ENCODE peak calls at places on chromosomes 16 and 17, in seven cellular contexts. F is BJ, G is fibroblast of mammary gland, S is GM12864, I is upper lobe of right lung, O is coronary artery, Z is ascending aorta. C is an unnamed sample.

GRCh38 chr16:23967018-23967417 is 131.2 kb downstream of the PRKCB start:
- DNase-seq in F (no peak), G (no peak), S (no peak), I (no peak), O (no peak), Z (no peak), C (no peak)

GRCh38 chr16:70529051-70529777 is 5.6 kb downstream of the SF3B3 start:
- DNase-seq in F (peak), G (peak), S (no peak), I (no peak), O (no peak), Z (no peak), C (no peak)

GRCh38 chr17:499836-500543 is 147.4 kb upstream of the RPH3AL start:
- DNase-seq in F (no peak), G (no peak), S (no peak), I (no peak), O (no peak), Z (no peak), C (no peak)

GRCh38 chr17:41631025-41631889 is 6.9 kb upstream of the KRT17 start:
- DNase-seq in F (no peak), G (no peak), S (no peak), I (no peak), O (no peak), Z (no peak), C (peak)

GRCh38 chr17:30415491-30415890 is 36.8 kb downstream of the CPD start:
- DNase-seq in F (peak), G (peak), S (no peak), I (no peak), O (no peak), Z (no peak), C (no peak)

GRCh38 chr17:72515291-72516065 is 394.7 kb downstream of the SOX9 start:
- DNase-seq in F (no peak), G (peak), S (peak), I (no peak), O (no peak), Z (no peak), C (no peak)

GRCh38 chr17:74213897-74214386 is 571 bp downstream of the TTYH2 start:
- DNase-seq in F (no peak), G (no peak), S (no peak), I (no peak), O (no peak), Z (no peak), C (no peak)

GRCh38 chr16:50313596-50314483 is 47.5 kb downstream of the ADCY7 start:
- DNase-seq in F (no peak), G (peak), S (no peak), I (peak), O (peak), Z (no peak), C (peak)

GRCh38 chr17:53721101-53721500 is 101.6 kb upstream of the KIF2B start:
- DNase-seq in F (no peak), G (no peak), S (no peak), I (no peak), O (no peak), Z (no peak), C (no peak)

GRCh38 chr16:11446566-11447119 is 101.4 kb downstream of the RMI2 start:
- DNase-seq in F (no peak), G (no peak), S (no peak), I (no peak), O (no peak), Z (no peak), C (no peak)

GRCh38 chr17:17928422-17929386 is 43.5 kb downstream of the TOM1L2 start:
- DNase-seq in F (no peak), G (no peak), S (no peak), I (no peak), O (no peak), Z (no peak), C (no peak)

GRCh38 chr17:16383216-16383615 is 2.3 kb downstream of the UBB start:
- DNase-seq in F (no peak), G (no peak), S (no peak), I (no peak), O (no peak), Z (no peak), C (no peak)

GRCh38 chr16:84759061-84759460 is 59.3 kb downstream of the USP10 start:
- DNase-seq in F (no peak), G (no peak), S (no peak), I (no peak), O (no peak), Z (no peak), C (no peak)

GRCh38 chr16:77894054-77894632 is 105.8 kb downstream of the VAT1L start:
- DNase-seq in F (no peak), G (no peak), S (no peak), I (no peak), O (no peak), Z (no peak), C (no peak)

GRCh38 chr16:58809213-58809612 is 75.1 kb upstream of the GOT2 start:
- DNase-seq in F (no peak), G (no peak), S (no peak), I (no peak), O (no peak), Z (no peak), C (no peak)

GRCh38 chr17:18992454-18993130 is 12.0 kb downstream of the FAM83G start:
- DNase-seq in F (no peak), G (no peak), S (peak), I (peak), O (no peak), Z (no peak), C (no peak)

GRCh38 chr16:50469744-50470301 is 78.4 kb upstream of the NKD1 start:
- DNase-seq in F (no peak), G (no peak), S (no peak), I (no peak), O (no peak), Z (no peak), C (no peak)

GRCh38 chr17:9537177-9537776 is 38.3 kb downstream of the STX8 start:
- DNase-seq in F (no peak), G (no peak), S (no peak), I (no peak), O (no peak), Z (no peak), C (no peak)

GRCh38 chr17:28493467-28493866 is 12.7 kb upstream of the FOXN1 start:
- DNase-seq in F (no peak), G (peak), S (no peak), I (no peak), O (no peak), Z (no peak), C (no peak)

GRCh38 chr16:68800257-68800875 is 43.0 kb upstream of the TANGO6 start:
- DNase-seq in F (peak), G (peak), S (peak), I (no peak), O (no peak), Z (no peak), C (no peak)

GRCh38 chr17:45405250-45406086 is 27.2 kb downstream of the ARHGAP27 start:
- DNase-seq in F (no peak), G (no peak), S (no peak), I (no peak), O (no peak), Z (no peak), C (peak)

GRCh38 chr17:43169561-43170139 is 1.4 kb upstream of the NBR1 start:
- DNase-seq in F (no peak), G (peak), S (no peak), I (no peak), O (peak), Z (peak), C (no peak)

GRCh38 chr16:17277981-17278381 is 192.8 kb downstream of the XYLT1 start:
- DNase-seq in F (no peak), G (peak), S (no peak), I (no peak), O (no peak), Z (no peak), C (no peak)

GRCh38 chr16:13453325-13453724 is 466.6 kb upstream of the ERCC4 start:
- DNase-seq in F (no peak), G (peak), S (no peak), I (no peak), O (no peak), Z (no peak), C (no peak)

GRCh38 chr17:38653679-38654078 is 21.1 kb downstream of the EPOP start:
- DNase-seq in F (no peak), G (no peak), S (no peak), I (no peak), O (no peak), Z (no peak), C (no peak)

GRCh38 chr17:68860941-68861340 is 94.3 kb downstream of the ABCA8 start:
- DNase-seq in F (no peak), G (no peak), S (no peak), I (no peak), O (no peak), Z (no peak), C (no peak)

GRCh38 chr16:50040028-50040427 is 15.0 kb downstream of the CNEP1R1 start:
- DNase-seq in F (no peak), G (no peak), S (no peak), I (no peak), O (no peak), Z (no peak), C (no peak)

GRCh38 chr16:89312194-89312593 is 94.7 kb downstream of the ZNF778 start:
- DNase-seq in F (no peak), G (no peak), S (no peak), I (no peak), O (no peak), Z (no peak), C (no peak)

GRCh38 chr16:75292691-75293090 is 41.3 kb upstream of the BCAR1 start:
- DNase-seq in F (no peak), G (no peak), S (no peak), I (no peak), O (no peak), Z (no peak), C (no peak)

GRCh38 chr16:1158456-1159324 is 5.8 kb downstream of the CACNA1H start:
- DNase-seq in F (no peak), G (peak), S (no peak), I (no peak), O (peak), Z (no peak), C (no peak)

GRCh38 chr17:31549121-31549524 is 157.6 kb downstream of the RAB11FIP4 start:
- DNase-seq in F (no peak), G (peak), S (no peak), I (no peak), O (no peak), Z (no peak), C (no peak)

GRCh38 chr16:80029706-80030481 is 429.4 kb upstream of the MAF start:
- DNase-seq in F (no peak), G (no peak), S (no peak), I (no peak), O (no peak), Z (no peak), C (no peak)

GRCh38 chr17:30565073-30565935 is 88.1 kb downstream of the GOSR1 start:
- DNase-seq in F (no peak), G (no peak), S (no peak), I (no peak), O (no peak), Z (no peak), C (no peak)

GRCh38 chr17:79581306-79581932 is 29.4 kb downstream of the RBFOX3 start:
- DNase-seq in F (no peak), G (no peak), S (no peak), I (no peak), O (no peak), Z (no peak), C (no peak)

GRCh38 chr17:70127221-70127873 is 42.0 kb upstream of the KCNJ2 start:
- DNase-seq in F (no peak), G (no peak), S (no peak), I (no peak), O (no peak), Z (no peak), C (no peak)

GRCh38 chr17:27451906-27452305 is 4.3 kb upstream of the KSR1 start:
- DNase-seq in F (no peak), G (no peak), S (no peak), I (no peak), O (no peak), Z (no peak), C (no peak)

GRCh38 chr17:54172654-54173316 is 350.1 kb downstream of the KIF2B start:
- DNase-seq in F (no peak), G (peak), S (no peak), I (no peak), O (no peak), Z (no peak), C (no peak)

GRCh38 chr17:15384142-15384803 is 42.9 kb upstream of the TEKT3 start:
- DNase-seq in F (no peak), G (peak), S (no peak), I (no peak), O (no peak), Z (no peak), C (no peak)

GRCh38 chr17:77644981-77645380 is 313.5 kb upstream of the TNRC6C start:
- DNase-seq in F (no peak), G (no peak), S (no peak), I (peak), O (no peak), Z (no peak), C (no peak)

DNA sequence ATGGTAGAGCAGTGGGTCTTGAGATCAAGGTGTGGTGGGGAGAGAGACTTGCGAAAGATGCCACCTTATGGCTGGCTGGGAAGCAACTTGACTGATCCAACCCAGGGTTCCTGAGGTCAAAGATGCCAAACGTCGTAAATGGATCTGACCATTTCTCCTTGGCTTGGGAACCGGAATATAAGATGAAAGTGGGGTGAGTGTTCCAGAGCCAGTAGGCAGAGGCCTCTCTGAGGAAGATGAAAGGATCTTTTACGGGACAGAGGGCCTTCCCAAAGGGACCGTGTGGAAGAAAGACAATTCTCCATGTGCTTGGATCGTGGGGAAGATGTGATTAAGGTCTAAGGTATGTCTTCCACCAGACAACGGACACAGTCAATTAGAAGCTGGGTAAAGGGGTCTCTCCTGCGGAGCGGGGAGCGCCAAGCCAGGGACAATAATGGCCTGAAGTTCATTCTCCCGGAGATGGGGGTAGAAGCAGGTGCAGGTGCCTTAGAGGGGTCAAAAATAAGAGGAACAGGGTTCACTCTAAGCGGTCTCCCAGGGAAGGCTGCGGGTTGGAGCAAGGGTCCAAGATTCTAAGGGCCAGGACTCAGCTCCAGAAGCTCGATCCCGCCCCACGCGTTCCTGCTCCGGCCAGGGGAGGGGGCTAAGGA is 802 bp downstream of the FXR2 start:
- DNase-seq in F (no peak), G (peak), S (no peak), I (no peak), O (no peak), Z (no peak), C (no peak)
- TF ChIP-seq CTCF in F (no peak), G (no peak), S (no peak), I (no peak), O (no peak), Z (peak), C (no peak)

DNA sequence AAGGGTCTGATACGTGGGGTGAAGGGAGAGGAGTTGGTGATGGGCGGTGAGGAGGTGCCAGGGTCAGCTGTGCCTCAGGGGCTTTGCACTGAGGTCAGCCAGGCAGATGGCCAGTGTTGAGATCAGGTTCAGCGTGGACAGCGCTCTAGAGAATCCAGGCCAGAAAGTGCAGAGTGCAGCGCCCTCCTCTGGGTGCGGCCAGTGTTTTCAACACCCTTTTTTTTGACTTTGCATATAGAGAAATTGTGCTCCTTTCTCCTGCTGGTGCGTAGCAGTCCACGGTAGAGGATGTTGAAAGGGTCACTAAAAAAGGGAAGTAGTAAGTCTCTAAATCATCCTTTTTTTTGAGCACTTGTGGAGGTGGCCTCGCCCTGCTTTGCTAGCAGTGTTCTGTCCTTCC is 53.9 kb downstream of the BANP start:
- DNase-seq in F (no peak), G (peak), S (no peak), I (no peak), O (no peak), Z (no peak), C (no peak)
- TF ChIP-seq CTCF in F (no peak), G (peak), S (no peak), I (no peak), O (no peak), Z (no peak), C (peak)

GRCh38 chr16:53495325-53495724 is 7.7 kb downstream of the AKTIP start:
- DNase-seq in F (no peak), G (no peak), S (no peak), I (no peak), O (no peak), Z (no peak), C (no peak)
- TF ChIP-seq CTCF in F (no peak), G (no peak), S (no peak), I (no peak), O (no peak), Z (no peak), C (no peak)

DNA sequence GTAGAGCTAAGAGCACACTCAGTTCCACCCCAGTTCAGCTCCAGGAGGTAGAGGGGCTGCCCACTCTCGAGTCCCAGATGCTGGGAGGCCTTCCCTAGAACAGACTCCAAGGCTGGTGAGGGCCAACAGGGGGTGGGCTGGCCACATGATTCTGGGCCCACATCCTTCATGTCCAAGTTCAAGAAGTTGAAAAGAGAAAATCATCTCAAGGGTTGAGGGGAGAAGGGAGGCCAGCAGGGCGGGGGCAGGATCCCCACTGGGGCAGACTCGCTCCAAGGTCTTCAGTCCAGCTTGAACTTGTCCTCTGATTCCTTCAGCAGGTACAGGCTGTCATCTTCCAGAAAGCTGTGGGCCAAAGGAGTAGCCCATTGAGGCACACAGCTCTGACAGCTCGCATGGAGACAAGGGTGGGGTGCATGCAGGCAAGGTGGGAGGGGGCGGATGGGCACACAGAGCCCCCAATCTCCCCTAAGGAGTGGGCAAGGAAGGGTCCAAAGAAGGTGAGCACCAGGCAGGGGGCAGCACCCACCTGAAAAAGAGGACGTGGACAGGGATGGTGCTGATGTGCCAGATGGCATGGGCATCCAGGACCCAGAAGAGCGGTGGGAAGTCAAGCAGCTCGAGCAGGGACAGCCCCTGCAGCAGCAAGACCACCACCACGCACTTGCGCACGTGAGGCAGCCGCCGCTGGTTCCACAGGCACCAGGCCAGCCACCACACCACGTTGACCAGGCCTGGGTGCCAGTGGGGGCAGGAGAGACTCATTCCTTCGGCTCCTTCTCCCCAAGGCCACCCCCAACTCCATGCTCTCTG is 4.5 kb downstream of the PNMT start:
- DNase-seq in F (no peak), G (no peak), S (no peak), I (no peak), O (no peak), Z (no peak), C (no peak)
- TF ChIP-seq CTCF in F (no peak), G (no peak), S (no peak), I (peak), O (no peak), Z (no peak), C (peak)

GRCh38 chr16:55189179-55189578 is 134.8 kb upstream of the IRX6 start:
- DNase-seq in F (no peak), G (no peak), S (no peak), I (no peak), O (no peak), Z (no peak), C (no peak)
- TF ChIP-seq CTCF in F (no peak), G (no peak), S (no peak), I (no peak), O (no peak), Z (no peak), C (no peak)

GRCh38 chr16:55638256-55638655 is 17.5 kb upstream of the SLC6A2 start:
- DNase-seq in F (no peak), G (no peak), S (no peak), I (no peak), O (no peak), Z (no peak), C (no peak)

GRCh38 chr16:55628306-55628968 is 27.4 kb upstream of the SLC6A2 start:
- DNase-seq in F (no peak), G (no peak), S (no peak), I (no peak), O (no peak), Z (no peak), C (no peak)

GRCh38 chr16:55634193-55634592 is 21.6 kb upstream of the SLC6A2 start:
- DNase-seq in F (no peak), G (no peak), S (no peak), I (no peak), O (no peak), Z (no peak), C (no peak)

GRCh38 chr16:55630774-55631173 is 25.0 kb upstream of the SLC6A2 start:
- DNase-seq in F (no peak), G (no peak), S (no peak), I (no peak), O (no peak), Z (no peak), C (no peak)

DNA sequence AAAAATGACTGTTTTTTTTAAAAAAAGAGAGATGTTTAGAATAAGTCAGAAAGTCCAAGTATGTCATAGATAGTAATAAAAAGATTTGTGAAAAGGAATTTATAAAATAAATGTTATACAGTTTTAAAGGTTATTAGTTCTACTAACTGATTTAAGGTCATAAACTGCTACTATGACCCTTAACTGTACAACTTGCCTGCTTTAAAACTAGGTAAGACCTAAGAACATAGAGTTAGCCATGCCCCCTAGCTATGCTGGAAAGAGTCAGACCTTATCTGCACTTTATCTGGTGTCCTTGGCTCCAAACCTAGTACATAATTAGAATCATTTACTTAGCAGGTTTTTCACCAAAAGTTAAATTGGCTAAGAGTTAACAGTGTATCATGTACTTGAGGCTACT is 23.5 kb upstream of the SLC6A2 start:
- DNase-seq in F (no peak), G (no peak), S (no peak), I (no peak), O (no peak), Z (no peak), C (no peak)
- TF ChIP-seq CTCF in F (no peak), G (no peak), S (no peak), I (no peak), O (no peak), Z (no peak), C (no peak)

DNA sequence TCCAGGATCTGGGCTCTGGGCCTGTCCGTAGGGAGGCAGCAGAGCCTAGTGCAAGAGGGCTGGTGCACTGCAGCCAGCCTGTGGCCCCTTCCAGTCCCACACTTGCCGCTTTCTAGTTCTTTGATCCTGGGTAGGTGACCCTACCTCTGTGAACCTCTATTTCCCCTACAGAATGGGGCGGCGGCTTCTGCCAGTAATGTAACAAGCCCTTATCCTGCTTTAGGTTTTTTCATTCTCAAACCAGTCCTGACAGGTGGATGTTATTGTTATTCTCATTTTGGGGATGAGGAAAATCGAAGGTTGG is 744 bp downstream of the E4F1 start:
- DNase-seq in F (no peak), G (peak), S (no peak), I (no peak), O (no peak), Z (no peak), C (no peak)
- TF ChIP-seq CTCF in F (peak), G (peak), S (no peak), I (no peak), O (no peak), Z (no peak), C (peak)

C was measured in chondrocyte.